ENCODE peak calls at places on chromosomes 3 and 15, in seven cellular contexts. One of them, this sample, is unnamed.

GRCh38 chr3:122789585-122790273 is 3.9 kb downstream of the HSPBAP1 start:
- DNase-seq in uterus: no peak
- DNase-seq in DND-41: no peak
- DNase-seq in amygdala: no peak
- DNase-seq in fibroblast of the aortic adventitia: no peak
- DNase-seq in SHP77: no peak
- DNase-seq in activated naive CD4-positive, alpha-beta T cell treated with anti-CD3 and anti-CD28 coated beads, Interleukin-2, amount 50 U/mL, for 72 hours: no peak
- DNase-seq in this sample: no peak

GRCh38 chr3:81485444-81485865 is 276.0 kb downstream of the GBE1 start:
- DNase-seq in uterus: no peak
- DNase-seq in DND-41: no peak
- DNase-seq in amygdala: no peak
- DNase-seq in fibroblast of the aortic adventitia: peak; percentile 92
- DNase-seq in SHP77: no peak
- DNase-seq in activated naive CD4-positive, alpha-beta T cell treated with anti-CD3 and anti-CD28 coated beads, Interleukin-2, amount 50 U/mL, for 72 hours: no peak
- DNase-seq in this sample: peak; percentile 35

GRCh38 chr3:188489639-188490405 is 335.9 kb downstream of the LPP start:
- DNase-seq in uterus: no peak
- DNase-seq in DND-41: no peak
- DNase-seq in amygdala: no peak
- DNase-seq in fibroblast of the aortic adventitia: peak; percentile 30
- DNase-seq in SHP77: no peak
- DNase-seq in activated naive CD4-positive, alpha-beta T cell treated with anti-CD3 and anti-CD28 coated beads, Interleukin-2, amount 50 U/mL, for 72 hours: no peak
- DNase-seq in this sample: no peak

GRCh38 chr15:37134244-37134643 is 33.9 kb upstream of the MEIS2 start:
- DNase-seq in uterus: no peak
- DNase-seq in DND-41: no peak
- DNase-seq in amygdala: no peak
- DNase-seq in fibroblast of the aortic adventitia: peak; percentile 15
- DNase-seq in SHP77: no peak
- DNase-seq in activated naive CD4-positive, alpha-beta T cell treated with anti-CD3 and anti-CD28 coated beads, Interleukin-2, amount 50 U/mL, for 72 hours: no peak
- DNase-seq in this sample: no peak

GRCh38 chr3:158991146-158991705 is 189.4 kb downstream of the MFSD1 start:
- DNase-seq in uterus: no peak
- DNase-seq in DND-41: peak; percentile 8
- DNase-seq in amygdala: no peak
- DNase-seq in fibroblast of the aortic adventitia: no peak
- DNase-seq in SHP77: peak; percentile 80
- DNase-seq in activated naive CD4-positive, alpha-beta T cell treated with anti-CD3 and anti-CD28 coated beads, Interleukin-2, amount 50 U/mL, for 72 hours: no peak
- DNase-seq in this sample: no peak

GRCh38 chr3:180223268-180223667 is 186.5 kb upstream of the PEX5L start:
- DNase-seq in uterus: no peak
- DNase-seq in DND-41: peak; percentile 9
- DNase-seq in amygdala: no peak
- DNase-seq in fibroblast of the aortic adventitia: no peak
- DNase-seq in SHP77: no peak
- DNase-seq in activated naive CD4-positive, alpha-beta T cell treated with anti-CD3 and anti-CD28 coated beads, Interleukin-2, amount 50 U/mL, for 72 hours: no peak
- DNase-seq in this sample: no peak

GRCh38 chr15:76996526-76997401 is 1.8 kb downstream of the PSTPIP1 start:
- DNase-seq in uterus: no peak
- DNase-seq in DND-41: no peak
- DNase-seq in amygdala: no peak
- DNase-seq in fibroblast of the aortic adventitia: peak; percentile 55
- DNase-seq in SHP77: no peak
- DNase-seq in activated naive CD4-positive, alpha-beta T cell treated with anti-CD3 and anti-CD28 coated beads, Interleukin-2, amount 50 U/mL, for 72 hours: no peak
- DNase-seq in this sample: no peak

GRCh38 chr15:70795311-70795665 is 31.9 kb upstream of the UACA start:
- DNase-seq in uterus: no peak
- DNase-seq in DND-41: no peak
- DNase-seq in amygdala: no peak
- DNase-seq in fibroblast of the aortic adventitia: peak; percentile 92
- DNase-seq in SHP77: no peak
- DNase-seq in activated naive CD4-positive, alpha-beta T cell treated with anti-CD3 and anti-CD28 coated beads, Interleukin-2, amount 50 U/mL, for 72 hours: no peak
- DNase-seq in this sample: no peak

GRCh38 chr3:56926513-56927282 is 124.9 kb upstream of the ARHGEF3 start:
- DNase-seq in uterus: peak; percentile 46
- DNase-seq in DND-41: no peak
- DNase-seq in amygdala: no peak
- DNase-seq in fibroblast of the aortic adventitia: peak; percentile 89
- DNase-seq in SHP77: no peak
- DNase-seq in activated naive CD4-positive, alpha-beta T cell treated with anti-CD3 and anti-CD28 coated beads, Interleukin-2, amount 50 U/mL, for 72 hours: no peak
- DNase-seq in this sample: no peak

GRCh38 chr3:14418670-14419250 is 16.4 kb downstream of the SLC6A6 start:
- DNase-seq in uterus: no peak
- DNase-seq in DND-41: no peak
- DNase-seq in amygdala: no peak
- DNase-seq in fibroblast of the aortic adventitia: no peak
- DNase-seq in SHP77: no peak
- DNase-seq in activated naive CD4-positive, alpha-beta T cell treated with anti-CD3 and anti-CD28 coated beads, Interleukin-2, amount 50 U/mL, for 72 hours: no peak
- DNase-seq in this sample: no peak

This sample was measured in adrenal gland.